ENCODE peak calls at places on chromosome 10, in five cellular contexts. M is sigmoid colon, C is adrenal gland, R is GM06990, L is epithelial cell of proximal tubule. F is an unnamed sample.

GRCh38 chr10:81414038-81414437 is 461.0 kb upstream of the NRG3 start:
- DNase-seq in M (no peak), C (no peak), R (no peak), L (no peak), F (no peak)

GRCh38 chr10:121324678-121325213 is 273.5 kb downstream of the FGFR2 start:
- DNase-seq in M (no peak), C (no peak), R (no peak), L (peak), F (no peak)

GRCh38 chr10:111481271-111482073 is 404.6 kb downstream of the ADRA2A start:
- DNase-seq in M (no peak), C (no peak), R (no peak), L (no peak), F (no peak)

GRCh38 chr10:7308826-7309225 is 102.0 kb downstream of the SFMBT2 start:
- DNase-seq in M (no peak), C (no peak), R (no peak), L (no peak), F (no peak)

GRCh38 chr10:61733358-61733940 is 70.7 kb downstream of the CABCOCO1 start:
- DNase-seq in M (no peak), C (no peak), R (no peak), L (no peak), F (no peak)

GRCh38 chr10:78297997-78298396 is 264.3 kb downstream of the RPS24 start:
- DNase-seq in M (no peak), C (no peak), R (no peak), L (no peak), F (no peak)

GRCh38 chr10:66637273-66638036 is 288.4 kb upstream of the LRRTM3 start:
- DNase-seq in M (no peak), C (no peak), R (no peak), L (no peak), F (no peak)

GRCh38 chr10:74988055-74988773 is 123.2 kb upstream of the SAMD8 start:
- DNase-seq in M (no peak), C (no peak), R (no peak), L (no peak), F (no peak)

GRCh38 chr10:104139221-104139620 is 17.2 kb downstream of the SFR1 start:
- DNase-seq in M (no peak), C (no peak), R (no peak), L (no peak), F (no peak)
- TF ChIP-seq CTCF in M (no peak), C (no peak), R (peak), L (peak), F (peak)

DNA sequence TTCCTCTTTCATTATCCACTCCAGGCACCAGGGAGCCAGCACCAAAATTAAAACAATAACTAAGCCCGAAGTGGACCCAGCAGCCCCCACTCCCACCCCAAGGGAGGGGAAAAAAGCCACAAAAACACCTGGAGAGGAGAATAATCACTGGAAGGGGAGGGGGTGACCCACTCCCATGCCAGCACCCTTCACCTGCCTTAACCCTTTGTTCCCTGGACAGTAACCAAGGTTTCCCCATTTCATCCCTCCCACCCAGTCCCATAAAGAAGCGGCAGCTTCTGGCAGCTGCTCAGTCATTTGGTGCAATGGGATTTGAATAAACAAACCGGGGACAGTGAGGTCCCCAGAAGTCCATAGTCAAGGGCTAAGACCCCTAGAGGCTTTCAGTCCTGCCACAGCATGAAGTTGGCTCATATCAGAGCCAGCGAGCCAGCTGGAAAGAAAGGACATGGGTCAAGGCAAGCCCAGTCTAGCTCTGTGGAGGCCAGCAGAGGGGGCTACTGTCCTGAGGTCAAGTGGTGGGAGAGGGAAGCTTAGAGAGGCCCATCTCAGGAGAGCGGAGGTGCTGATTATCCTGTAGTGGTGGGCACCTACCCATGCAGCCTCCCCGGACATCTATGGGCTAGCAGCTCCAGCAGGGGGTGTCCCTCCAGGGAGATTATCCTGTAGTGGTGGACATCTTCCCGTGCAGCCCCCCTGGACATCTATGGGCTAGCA is 58.8 kb upstream of the LBX1 start:
- DNase-seq in M (no peak), C (peak), R (no peak), L (no peak), F (no peak)
- TF ChIP-seq CTCF in M (no peak), C (no peak), R (peak), L (peak), F (peak)

GRCh38 chr10:84824525-84824924 is 496.1 kb downstream of the CCSER2 start:
- DNase-seq in M (no peak), C (no peak), R (no peak), L (no peak), F (no peak)

GRCh38 chr10:84822926-84823325 is 494.5 kb downstream of the CCSER2 start:
- DNase-seq in M (no peak), C (no peak), R (no peak), L (no peak), F (no peak)

GRCh38 chr10:84818956-84819355 is 490.6 kb downstream of the CCSER2 start:
- DNase-seq in M (no peak), C (no peak), R (no peak), L (no peak), F (no peak)

GRCh38 chr10:84820596-84820995 is 492.2 kb downstream of the CCSER2 start:
- DNase-seq in M (no peak), C (no peak), R (no peak), L (no peak), F (no peak)

GRCh38 chr10:84820121-84820520 is 491.7 kb downstream of the CCSER2 start:
- DNase-seq in M (no peak), C (no peak), R (no peak), L (no peak), F (no peak)
- TF ChIP-seq CTCF in M (no peak), C (no peak), R (peak), L (peak), F (peak)

GRCh38 chr10:60048146-60048545 is 141.8 kb upstream of the CCDC6 start:
- DNase-seq in M (no peak), C (no peak), R (no peak), L (no peak), F (no peak)
- TF ChIP-seq CTCF in M (peak), C (peak), R (peak), L (peak), F (peak)

DNA sequence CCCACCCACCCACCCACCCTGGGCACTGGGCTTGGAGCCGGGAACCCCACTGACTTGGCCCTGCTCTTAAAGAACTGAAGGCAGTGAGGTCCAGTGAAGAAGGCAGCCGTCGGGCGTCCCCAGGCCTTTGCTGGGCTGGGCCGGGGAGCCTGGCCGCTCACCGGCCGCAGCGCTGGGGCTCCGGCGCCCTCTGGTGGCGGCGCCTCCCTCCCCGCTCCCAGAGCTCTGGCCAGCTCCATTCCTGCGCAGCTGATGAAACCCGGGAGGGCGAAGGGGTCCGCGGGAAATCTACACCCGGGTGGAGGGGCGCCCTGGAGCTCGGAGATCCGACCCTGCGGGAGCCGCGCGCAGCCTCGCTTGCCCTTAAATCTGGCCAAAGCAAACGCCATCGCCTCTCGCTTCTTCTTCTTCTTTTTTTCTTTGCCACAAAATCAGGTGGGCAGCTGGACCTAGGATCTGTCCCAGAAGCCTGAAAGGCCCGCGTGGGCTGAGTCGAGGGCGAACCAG is 1.7 kb upstream of the CXCL12 start:
- DNase-seq in M (peak), C (peak), R (peak), L (no peak), F (peak)
- TF ChIP-seq CTCF in M (peak), C (peak), R (peak), L (peak), F (peak)

GRCh38 chr10:11242443-11243386 is 225.0 kb downstream of the CELF2 start:
- DNase-seq in M (no peak), C (no peak), R (peak), L (no peak), F (no peak)
- TF ChIP-seq CTCF in M (no peak), C (no peak), R (peak), L (no peak), F (no peak)

GRCh38 chr10:45593938-45594275 is 78.7 kb downstream of the ZFAND4 start:
- DNase-seq in M (no peak), C (no peak), R (no peak), L (no peak), F (no peak)

GRCh38 chr10:45592926-45593325 is 79.6 kb downstream of the ZFAND4 start:
- DNase-seq in M (no peak), C (no peak), R (no peak), L (no peak), F (no peak)

GRCh38 chr10:45596556-45596955 is 76.0 kb downstream of the ZFAND4 start:
- DNase-seq in M (no peak), C (no peak), R (no peak), L (no peak), F (no peak)

GRCh38 chr10:45592432-45592831 is 80.1 kb downstream of the ZFAND4 start:
- DNase-seq in M (no peak), C (no peak), R (no peak), L (no peak), F (no peak)

DNA sequence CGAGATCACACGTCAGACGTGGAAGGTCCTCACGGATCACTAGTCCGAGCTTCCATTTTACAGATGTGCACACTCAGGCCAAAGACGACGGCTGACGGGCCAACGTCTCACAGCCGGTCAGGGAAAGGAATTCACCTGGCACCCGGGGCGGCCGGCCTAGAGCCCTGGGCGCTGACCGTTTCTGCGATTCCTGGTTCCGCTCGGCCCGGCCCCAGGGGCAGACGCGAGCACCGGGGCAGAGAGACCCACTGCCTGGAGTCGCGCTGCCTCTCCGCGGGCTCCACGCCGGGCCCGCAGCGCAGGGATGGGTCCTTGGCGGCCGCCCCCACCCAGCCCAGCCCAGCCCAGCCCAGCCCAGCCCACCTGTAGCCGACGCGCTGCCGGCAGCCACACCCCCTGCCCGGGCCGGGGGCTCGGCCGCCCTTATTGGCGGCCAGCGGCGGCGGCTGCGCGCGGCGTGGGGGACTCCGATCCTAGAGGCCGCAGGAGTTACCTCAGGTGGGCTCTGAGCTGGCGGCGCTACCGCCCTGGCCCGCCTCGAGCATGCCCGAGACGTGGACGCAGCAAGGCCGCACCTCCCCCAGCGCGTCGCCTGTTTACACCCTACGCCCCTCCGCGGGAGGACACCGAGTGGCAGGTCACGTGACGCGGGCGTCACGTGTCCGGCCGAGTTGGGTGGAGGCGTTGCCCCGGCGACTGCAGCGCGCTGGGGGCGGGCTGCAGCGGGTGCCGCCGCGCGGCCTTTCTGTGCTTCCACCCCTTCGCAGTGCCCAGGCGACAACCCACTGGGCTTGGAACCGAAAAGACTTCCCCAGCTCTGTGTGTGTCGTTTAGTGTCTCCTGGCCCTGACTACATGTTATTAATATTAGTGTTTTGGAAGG is 78.1 kb downstream of the ZFAND4 start:
- DNase-seq in M (peak), C (peak), R (peak), L (no peak), F (peak)
- TF ChIP-seq CTCF in M (no peak), C (no peak), R (no peak), L (no peak), F (no peak)

GRCh38 chr10:11163990-11164805 is 146.5 kb downstream of the CELF2 start:
- DNase-seq in M (no peak), C (no peak), R (no peak), L (no peak), F (no peak)

GRCh38 chr10:11168423-11169100 is 150.9 kb downstream of the CELF2 start:
- DNase-seq in M (no peak), C (no peak), R (no peak), L (no peak), F (no peak)

GRCh38 chr10:11164806-11165590 is 147.3 kb downstream of the CELF2 start:
- DNase-seq in M (peak), C (peak), R (peak), L (peak), F (no peak)

GRCh38 chr10:11167233-11167979 is 149.7 kb downstream of the CELF2 start:
- DNase-seq in M (no peak), C (no peak), R (no peak), L (no peak), F (no peak)

GRCh38 chr10:11165591-11166543 is 148.2 kb downstream of the CELF2 start:
- DNase-seq in M (peak), C (peak), R (peak), L (no peak), F (no peak)
- TF ChIP-seq CTCF in M (peak), C (peak), R (peak), L (peak), F (peak)

GRCh38 chr10:71072820-71073205 is 139.6 kb upstream of the UNC5B start:
- DNase-seq in M (no peak), C (no peak), R (no peak), L (no peak), F (no peak)

GRCh38 chr10:71075066-71075758 is 137.2 kb upstream of the UNC5B start:
- DNase-seq in M (peak), C (peak), R (no peak), L (no peak), F (peak)

GRCh38 chr10:71073451-71074175 is 138.8 kb upstream of the UNC5B start:
- DNase-seq in M (peak), C (no peak), R (no peak), L (no peak), F (no peak)

GRCh38 chr10:71075759-71076472 is 136.5 kb upstream of the UNC5B start:
- DNase-seq in M (peak), C (peak), R (no peak), L (no peak), F (peak)

DNA sequence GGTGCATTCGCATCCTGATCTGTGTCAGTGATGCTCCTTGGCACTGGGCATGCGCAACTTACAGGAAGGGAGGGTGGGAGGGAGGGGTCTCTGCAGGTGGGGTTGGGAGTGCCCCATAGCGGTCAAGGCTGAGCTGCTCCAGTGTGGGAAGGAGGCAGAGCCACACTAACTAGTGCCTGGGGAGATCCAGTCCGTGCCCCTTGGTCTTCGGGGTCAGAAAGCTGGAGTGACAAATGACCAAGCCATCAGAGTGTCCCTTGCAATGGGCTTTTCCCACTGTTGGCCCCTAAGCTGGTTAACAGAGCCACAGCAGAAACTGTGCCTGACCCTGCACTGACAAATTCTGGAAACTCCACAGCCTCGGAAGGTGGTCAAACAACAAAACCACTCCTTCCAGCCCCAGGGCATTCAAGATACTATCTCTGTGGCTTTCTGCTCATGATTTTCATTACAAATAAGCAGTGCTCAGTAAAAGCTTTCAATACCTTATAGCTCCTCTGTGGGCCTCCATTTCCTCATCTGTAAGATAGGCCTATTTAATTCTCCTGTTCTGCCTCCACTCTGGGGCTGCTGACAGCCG is 138.1 kb upstream of the UNC5B start:
- DNase-seq in M (peak), C (no peak), R (no peak), L (no peak), F (no peak)
- TF ChIP-seq CTCF in M (no peak), C (no peak), R (no peak), L (no peak), F (no peak)